ENCODE peak calls at places on chromosomes 12 and 14, in nine cellular contexts. D, E, C, R, W, S, Z, Q and K are unnamed samples.

GRCh38 chr12:6226002-6226700 is 26.0 kb downstream of the CD9 start:
- DNase-seq in D (no peak), E (no peak), C (no peak), R (peak; percentile 66), W (peak; percentile 81), S (peak; percentile 38), Z (peak; percentile 95), Q (peak; percentile 88), K (peak; percentile 63)

GRCh38 chr14:94113490-94113889 is 3.0 kb downstream of the IFI27 start:
- DNase-seq in D (peak; percentile 36), E (no peak), C (no peak), R (peak; percentile 22), W (peak; percentile 69), S (peak; percentile 77), Z (peak; percentile 29), Q (no peak), K (peak; percentile 73)

GRCh38 chr12:104459556-104459909 is 2.8 kb downstream of the CHST11 start:
- DNase-seq in D (no peak), E (no peak), C (no peak), R (no peak), W (no peak), S (no peak), Z (no peak), Q (no peak), K (no peak)

GRCh38 chr12:117208811-117209455 is 18.7 kb upstream of the FBXO21 start:
- DNase-seq in D (no peak), E (no peak), C (no peak), R (no peak), W (no peak), S (no peak), Z (no peak), Q (no peak), K (no peak)

GRCh38 chr12:63844391-63845341 is at the start of gene SRGAP1:
- DNase-seq in D (peak; percentile 68), E (no peak), C (peak; percentile 69), R (peak; percentile 73), W (peak; percentile 76), S (peak; percentile 64), Z (peak; percentile 82), Q (peak; percentile 78), K (peak; percentile 62)

GRCh38 chr12:29053567-29053966 is 95.5 kb upstream of the FAR2 start:
- DNase-seq in D (no peak), E (no peak), C (peak; percentile 18), R (no peak), W (no peak), S (no peak), Z (no peak), Q (no peak), K (no peak)

GRCh38 chr14:60197629-60198318 is 32.6 kb upstream of the DHRS7 start:
- DNase-seq in D (no peak), E (no peak), C (no peak), R (no peak), W (no peak), S (no peak), Z (no peak), Q (no peak), K (no peak)

GRCh38 chr12:69906411-69907216 is 81.6 kb downstream of the MYRFL start:
- DNase-seq in D (no peak), E (no peak), C (no peak), R (no peak), W (no peak), S (no peak), Z (no peak), Q (no peak), K (no peak)

GRCh38 chr14:21300892-21301291 is 21.0 kb downstream of the RPGRIP1 start:
- DNase-seq in D (peak; percentile 13), E (no peak), C (no peak), R (no peak), W (peak; percentile 17), S (peak; percentile 55), Z (peak; percentile 28), Q (no peak), K (peak; percentile 48)

GRCh38 chr14:56814468-56815074 is 4.3 kb upstream of the OTX2 start:
- DNase-seq in D (no peak), E (no peak), C (no peak), R (no peak), W (no peak), S (no peak), Z (no peak), Q (no peak), K (no peak)

GRCh38 chr12:22272596-22272995 is 61.9 kb downstream of the ST8SIA1 start:
- DNase-seq in D (no peak), E (no peak), C (no peak), R (no peak), W (no peak), S (no peak), Z (no peak), Q (no peak), K (no peak)

GRCh38 chr12:5648692-5649338 is 216.9 kb downstream of the NTF3 start:
- DNase-seq in D (no peak), E (no peak), C (peak; percentile 35), R (peak; percentile 58), W (no peak), S (no peak), Z (no peak), Q (no peak), K (no peak)

GRCh38 chr12:6430124-6430989 is 14.4 kb upstream of the CD27 start:
- DNase-seq in D (peak; percentile 69), E (no peak), C (peak; percentile 100), R (peak; percentile 96), W (peak; percentile 87), S (peak; percentile 52), Z (peak; percentile 97), Q (peak; percentile 86), K (peak; percentile 88)

DNA sequence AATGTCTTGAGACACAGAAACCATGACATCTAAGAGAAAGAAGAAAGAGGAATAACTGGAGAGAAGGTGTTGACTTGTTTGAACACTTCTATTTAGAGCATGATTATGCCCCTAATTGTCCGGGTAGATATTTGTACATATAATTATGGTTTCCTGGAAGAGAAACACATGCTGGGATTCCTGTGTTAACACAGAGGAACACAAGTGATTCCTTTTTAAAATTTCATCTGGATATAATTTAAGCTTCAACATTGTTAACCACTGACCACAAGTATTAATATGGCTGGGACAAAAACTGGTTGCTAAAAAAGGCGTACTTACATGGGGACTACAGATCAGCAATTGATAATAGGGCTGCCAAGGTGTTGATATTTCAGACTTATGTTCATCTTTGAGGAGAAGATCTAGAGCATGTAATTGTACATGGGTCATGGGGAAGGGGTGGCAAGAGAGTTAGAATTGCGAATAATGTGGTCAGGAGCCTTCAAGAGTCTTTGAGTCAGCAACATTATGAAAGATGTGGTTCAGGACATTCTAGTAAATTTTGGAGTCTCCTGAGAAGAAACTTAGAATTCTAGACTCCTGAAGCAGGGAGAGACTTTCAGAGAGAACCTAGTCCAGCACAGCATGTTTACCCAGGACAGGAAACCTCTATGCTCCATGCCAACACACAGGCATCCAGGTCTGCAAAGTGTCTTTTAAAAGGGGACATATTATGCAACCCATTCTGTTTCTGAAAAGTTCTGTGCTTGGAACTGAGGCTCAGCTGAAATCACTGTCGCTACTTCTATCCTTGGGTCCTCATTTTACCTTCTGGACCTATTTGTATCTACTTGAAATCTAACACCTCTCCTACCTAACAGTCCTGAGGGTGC is 56.5 kb downstream of the SLC38A1 start:
- DNase-seq in D (no peak), E (no peak), C (no peak), R (no peak), W (no peak), S (no peak), Z (no peak), Q (no peak), K (no peak)
- TF ChIP-seq POLR2A in D (no peak), E (no peak), C (no peak), R (no peak), W (no peak), S (no peak), Z (no peak), Q (no peak), K (no peak)

GRCh38 chr14:52891800-52892199 is 59.0 kb downstream of the FERMT2 start:
- DNase-seq in D (no peak), E (no peak), C (no peak), R (no peak), W (no peak), S (no peak), Z (no peak), Q (no peak), K (no peak)
- H3K27ac ChIP-seq in D (no peak overlapping the region), E (no peak overlapping the region), C (peak overlapping the region; percentile 46), R (no peak overlapping the region), W (no peak overlapping the region), S (no peak overlapping the region), Z (peak overlapping the region; percentile 7), Q (no peak overlapping the region), K (no peak overlapping the region)

GRCh38 chr12:54993181-54993835 is 8.7 kb upstream of the TESPA1 start:
- DNase-seq in D (peak; percentile 54), E (no peak), C (peak; percentile 75), R (peak; percentile 60), W (peak; percentile 73), S (no peak), Z (peak; percentile 32), Q (no peak), K (peak; percentile 36)

GRCh38 chr12:54991992-54992377 is 7.4 kb upstream of the TESPA1 start:
- DNase-seq in D (no peak), E (no peak), C (no peak), R (no peak), W (no peak), S (no peak), Z (no peak), Q (no peak), K (no peak)

GRCh38 chr12:54988402-54989054 is 4.0 kb upstream of the TESPA1 start:
- DNase-seq in D (peak; percentile 45), E (no peak), C (no peak), R (peak; percentile 15), W (peak; percentile 90), S (peak; percentile 84), Z (peak; percentile 76), Q (peak; percentile 82), K (peak; percentile 59)

GRCh38 chr12:54989829-54990228 is 5.3 kb upstream of the TESPA1 start:
- DNase-seq in D (no peak), E (no peak), C (no peak), R (no peak), W (no peak), S (no peak), Z (no peak), Q (no peak), K (no peak)

DNA sequence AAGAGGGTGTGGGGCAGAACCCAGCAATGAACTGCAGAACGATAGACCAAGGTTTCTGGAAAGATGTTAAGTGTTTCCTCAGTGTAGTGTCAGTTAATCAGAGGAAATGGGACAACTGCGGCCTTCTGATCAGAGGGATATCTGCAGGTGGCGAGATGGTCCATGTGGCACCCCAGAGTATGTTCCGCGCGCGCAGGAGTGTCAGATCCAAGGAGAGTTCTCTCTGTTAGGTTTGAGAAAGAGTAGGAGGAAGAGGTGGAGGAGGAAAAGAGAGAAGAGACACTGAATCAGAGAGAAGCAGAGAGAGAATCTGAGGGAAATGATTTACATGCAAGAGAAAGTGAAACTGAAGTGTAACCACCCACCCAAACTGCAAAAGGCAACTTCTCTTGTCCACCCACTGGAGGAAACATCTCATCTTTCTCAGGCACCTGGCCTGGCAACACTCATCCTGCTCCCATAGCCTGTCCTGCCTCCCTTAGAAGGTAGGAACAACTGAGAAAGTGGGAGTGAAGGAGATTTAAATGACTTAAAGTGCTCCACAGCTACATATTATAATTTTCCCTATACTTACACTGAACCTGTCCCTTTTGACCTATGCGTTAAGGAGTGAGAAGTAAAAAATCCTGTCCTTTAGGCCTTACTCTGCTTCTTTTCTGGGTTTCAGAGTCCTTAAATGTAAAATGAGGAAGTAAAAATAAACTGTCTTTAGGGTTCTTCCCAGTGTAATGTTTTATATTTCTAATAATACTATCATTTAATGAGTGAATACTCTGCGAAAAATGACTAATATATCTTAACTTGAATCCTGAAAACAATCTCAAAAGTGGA is 6.8 kb upstream of the TESPA1 start:
- DNase-seq in D (no peak), E (no peak), C (no peak), R (no peak), W (no peak), S (no peak), Z (no peak), Q (no peak), K (no peak)
- TF ChIP-seq POLR2A in D (no peak), E (no peak), C (no peak), R (no peak), W (no peak), S (no peak), Z (no peak), Q (no peak), K (no peak)

GRCh38 chr12:1174659-1175058 is 183.6 kb downstream of the ERC1 start:
- DNase-seq in D (no peak), E (no peak), C (no peak), R (no peak), W (no peak), S (no peak), Z (no peak), Q (no peak), K (no peak)
- H3K27ac ChIP-seq in D (no peak overlapping the region), E (no peak overlapping the region), C (no peak overlapping the region), R (no peak overlapping the region), W (no peak overlapping the region), S (no peak overlapping the region), Z (peak overlapping the region; percentile 44), Q (no peak overlapping the region), K (no peak overlapping the region)